ENCODE peak calls at places on chromosome 19, in eight cellular contexts. D is T-helper 9 cell; K is hippocampal formation; T is left ventricle myocardium superior; Y is CD8-positive, alpha-beta T cell; Z is activated CD4-positive, CD25-positive, alpha-beta regulatory T cell; J is SHP77; P is stimulated activated CD4-positive, alpha-beta T cell treated with anti-CD3 and anti-CD28 coated beads, Interleukin-2, amount 100 ng/mL, for 48 hours. V is an unnamed sample.

GRCh38 chr19:3682741-3683404 is 17.4 kb downstream of the PIP5K1C start:
- DNase-seq in P (no peak), Y (no peak), Z (no peak), T (no peak), J (no peak), K (no peak), D (no peak), V (no peak)

GRCh38 chr19:3748965-3749364 is 12.5 kb downstream of the APBA3 start:
- DNase-seq in Y (no peak), Z (no peak), J (peak), P (no peak), T (no peak), D (no peak), K (no peak), V (no peak)

GRCh38 chr19:2888739-2889224 is 11.9 kb upstream of the ZNF57 start:
- DNase-seq in Z (peak), Y (peak), T (peak), K (no peak), D (peak), P (peak), J (no peak), V (peak)

GRCh38 chr19:55487884-55488687 is at the start of gene SSC5D:
- DNase-seq in T (peak), K (no peak), Y (no peak), P (no peak), J (no peak), Z (no peak), D (no peak), V (no peak)

GRCh38 chr19:49889038-49889686 is 7.5 kb downstream of the IL4I1 start:
- DNase-seq in J (no peak), P (no peak), K (no peak), T (no peak), D (no peak), Z (no peak), Y (no peak), V (no peak)

GRCh38 chr19:43809762-43810696 is 7.8 kb upstream of the LYPD5 start:
- DNase-seq in T (no peak), P (no peak), Z (no peak), J (peak), Y (no peak), D (no peak), K (no peak), V (no peak)

GRCh38 chr19:43555185-43555770 is 20.0 kb downstream of the XRCC1 start:
- DNase-seq in Y (peak), P (peak), J (peak), Z (peak), T (peak), K (peak), D (peak), V (peak)

GRCh38 chr19:50242586-50242985 is 39.2 kb downstream of the MYH14 start:
- DNase-seq in K (no peak), Y (no peak), P (no peak), T (no peak), D (no peak), Z (no peak), J (no peak), V (no peak)

GRCh38 chr19:30046522-30046921 is 104.5 kb downstream of the URI1 start:
- DNase-seq in Y (no peak), Z (no peak), J (no peak), P (no peak), T (no peak), D (no peak), K (peak), V (no peak)

GRCh38 chr19:56966225-56966696 is 125.7 kb upstream of the PEG3 start:
- DNase-seq in Z (no peak), J (no peak), Y (no peak), P (no peak), T (no peak), D (no peak), K (no peak), V (no peak)

GRCh38 chr19:3586124-3586626 is 897 bp downstream of the GIPC3 start:
- DNase-seq in J (no peak), D (peak), Y (peak), Z (no peak), K (no peak), P (peak), T (no peak), V (no peak)

GRCh38 chr19:53639471-53639870 is 7.7 kb downstream of the DPRX start:
- DNase-seq in K (no peak), Y (no peak), T (no peak), Z (no peak), D (no peak), J (no peak), P (no peak), V (no peak)

GRCh38 chr19:18112989-18113478 is 15.5 kb downstream of the MAST3 start:
- DNase-seq in K (peak), Y (peak), J (peak), T (peak), P (peak), D (peak), Z (peak), V (peak)

GRCh38 chr19:18274776-18275356 is 614 bp upstream of the IQCN start:
- DNase-seq in D (no peak), P (no peak), J (no peak), T (peak), K (peak), Y (no peak), Z (no peak), V (peak)

GRCh38 chr19:29851769-29852521 is 40.2 kb downstream of the CCNE1 start:
- DNase-seq in J (no peak), D (no peak), Z (no peak), K (no peak), P (no peak), T (no peak), Y (no peak), V (no peak)

V was measured in thyroid gland.